ENCODE peak calls at places on chromosome 17, in ten cellular contexts. L is GM13977; M is smooth muscle cell of the brain vasculature; X is CD4-positive, CD25-positive, alpha-beta regulatory T cell; Z is AG08396; Q is dorsolateral prefrontal cortex; J is RWPE1; H is cerebellum; A is upper lobe of right lung; V is anterior cingulate cortex. P is an unnamed sample.

GRCh38 chr17:82049521-82049971 is 2.1 kb downstream of the RFNG start:
- DNase-seq in H (no peak), M (no peak), X (no peak), Q (no peak), V (no peak), A (no peak), Z (no peak), J (no peak), L (no peak), P (no peak)

GRCh38 chr17:49996495-49997255 is 1.7 kb upstream of the DLX3 start:
- DNase-seq in A (peak), X (peak), Q (no peak), Z (peak), L (peak), M (no peak), H (peak), J (peak), V (no peak), P (peak)

GRCh38 chr17:39737761-39738567 is at the start of gene GRB7:
- DNase-seq in J (peak), A (peak), X (no peak), Q (no peak), H (peak), V (no peak), M (no peak), L (no peak), Z (no peak), P (no peak)

GRCh38 chr17:57986841-57987581 is 1.0 kb downstream of the VEZF1 start:
- DNase-seq in H (peak), V (no peak), L (peak), Q (no peak), J (no peak), A (peak), X (peak), M (no peak), Z (peak), P (no peak)

GRCh38 chr17:75832164-75832651 is 12.0 kb downstream of the UNC13D start:
- DNase-seq in Q (no peak), L (peak), H (no peak), X (peak), Z (peak), V (no peak), J (peak), A (peak), M (no peak), P (no peak)

GRCh38 chr17:75633484-75634375 is 496 bp downstream of the SMIM5 start:
- DNase-seq in L (peak), Z (peak), X (no peak), J (peak), M (peak), V (peak), A (peak), H (no peak), Q (peak), P (peak)

GRCh38 chr17:82592751-82593589 is 55.3 kb downstream of the WDR45B start:
- DNase-seq in J (peak), M (peak), L (no peak), Q (peak), A (peak), X (peak), H (peak), Z (peak), V (peak), P (no peak)

GRCh38 chr17:2212328-2212981 is 91.1 kb downstream of the SMG6 start:
- DNase-seq in A (no peak), Q (peak), V (no peak), M (no peak), X (no peak), H (no peak), Z (no peak), J (no peak), L (no peak), P (peak)

GRCh38 chr17:45314761-45315549 is 1.9 kb downstream of the MAP3K14 start:
- DNase-seq in H (no peak), X (no peak), M (no peak), Z (no peak), J (no peak), V (no peak), A (no peak), Q (no peak), L (peak), P (no peak)

GRCh38 chr17:63039899-63040602 is 74.0 kb downstream of the TANC2 start:
- DNase-seq in Q (no peak), H (no peak), M (no peak), L (peak), V (no peak), A (no peak), J (peak), Z (peak), X (no peak), P (no peak)

GRCh38 chr17:49514374-49514738 is 19.3 kb downstream of the NGFR start:
- DNase-seq in L (no peak), H (no peak), Z (peak), A (no peak), X (no peak), Q (no peak), M (no peak), J (no peak), V (no peak), P (no peak)

GRCh38 chr17:18093616-18094408 is 6.1 kb downstream of the DRG2 start:
- DNase-seq in M (peak), X (no peak), Q (peak), J (peak), V (no peak), A (no peak), Z (peak), L (no peak), H (no peak), P (no peak)

GRCh38 chr17:1720856-1721386 is 3.6 kb upstream of the WDR81 start:
- DNase-seq in Z (no peak), J (no peak), M (no peak), X (peak), H (peak), V (no peak), L (no peak), A (peak), Q (no peak), P (no peak)

GRCh38 chr17:43170766-43171681 is at the start of gene NBR1:
- DNase-seq in Z (peak), H (peak), V (peak), M (peak), J (peak), L (peak), X (peak), Q (peak), A (peak), P (peak)

GRCh38 chr17:40062347-40063033 is at the start of gene THRA:
- DNase-seq in Z (peak), Q (peak), J (peak), A (peak), L (peak), X (peak), M (no peak), H (peak), V (peak), P (peak)

GRCh38 chr17:59406808-59407381 is 75.4 kb downstream of the YPEL2 start:
- DNase-seq in Z (peak), X (no peak), Q (no peak), J (no peak), V (no peak), A (no peak), M (peak), H (no peak), L (no peak), P (no peak)

GRCh38 chr17:14950216-14950615 is 314.9 kb downstream of the PMP22 start:
- DNase-seq in J (no peak), A (no peak), H (no peak), Q (no peak), L (no peak), Z (no peak), V (no peak), M (peak), X (no peak), P (no peak)

GRCh38 chr17:78394209-78394608 is 15.8 kb downstream of the PGS1 start:
- DNase-seq in M (no peak), A (no peak), Z (no peak), X (no peak), Q (no peak), V (no peak), L (no peak), H (no peak), J (no peak), P (no peak)

GRCh38 chr17:68427575-68427974 is 29.7 kb downstream of the WIPI1 start:
- DNase-seq in Z (no peak), X (no peak), V (no peak), Q (no peak), A (no peak), J (no peak), L (no peak), M (no peak), H (no peak), P (no peak)

GRCh38 chr17:14672830-14673229 is 371.9 kb downstream of the HS3ST3B1 start:
- DNase-seq in Q (no peak), Z (peak), H (no peak), M (peak), X (no peak), L (no peak), V (no peak), J (peak), A (no peak), P (no peak)

GRCh38 chr17:75059369-75060345 is 12.6 kb downstream of the KCTD2 start:
- DNase-seq in Q (peak), X (no peak), M (no peak), V (no peak), H (peak), Z (peak), J (no peak), A (no peak), L (no peak), P (peak)

GRCh38 chr17:45425125-45425983 is 7.3 kb downstream of the ARHGAP27 start:
- DNase-seq in M (peak), L (peak), V (no peak), A (peak), J (peak), H (no peak), X (no peak), Z (peak), Q (no peak), P (no peak)

GRCh38 chr17:7421186-7421585 is 1.1 kb downstream of the SPEM1 start:
- DNase-seq in X (no peak), L (no peak), M (no peak), V (no peak), Z (no peak), A (no peak), Q (no peak), J (no peak), H (no peak), P (no peak)

GRCh38 chr17:75521951-75522727 is 3.4 kb upstream of the LLGL2 start:
- DNase-seq in V (no peak), X (no peak), Q (no peak), H (no peak), L (no peak), A (peak), J (no peak), Z (no peak), M (no peak), P (no peak)

GRCh38 chr17:79989106-79989835 is 46.4 kb downstream of the TBC1D16 start:
- DNase-seq in A (no peak), Q (no peak), J (no peak), Z (no peak), M (no peak), L (no peak), X (no peak), H (no peak), V (no peak), P (no peak)

GRCh38 chr17:48998557-48999440 is 1.6 kb downstream of the IGF2BP1 start:
- DNase-seq in H (no peak), Q (no peak), L (no peak), X (no peak), V (no peak), J (no peak), A (no peak), M (no peak), Z (no peak), P (no peak)

GRCh38 chr17:80363120-80363515 is 51.8 kb upstream of the ENDOV start:
- DNase-seq in J (no peak), Q (no peak), Z (no peak), A (no peak), V (no peak), H (no peak), X (no peak), L (no peak), M (no peak), P (no peak)

GRCh38 chr17:44831270-44831770 is 1.2 kb upstream of the GJC1 start:
- DNase-seq in Q (no peak), J (no peak), M (no peak), A (no peak), H (no peak), V (no peak), L (peak), X (no peak), Z (no peak), P (no peak)

GRCh38 chr17:82088838-82089722 is 9.0 kb downstream of the FASN start:
- DNase-seq in Z (no peak), A (no peak), X (no peak), Q (no peak), V (no peak), L (no peak), M (no peak), H (no peak), J (no peak), P (no peak)

GRCh38 chr17:55089955-55090573 is 121.5 kb downstream of the STXBP4 start:
- DNase-seq in L (peak), Z (no peak), H (no peak), A (no peak), J (no peak), Q (no peak), X (peak), M (no peak), V (no peak), P (no peak)

GRCh38 chr17:57294629-57295501 is 38.5 kb downstream of the MSI2 start:
- DNase-seq in A (no peak), V (no peak), M (peak), H (peak), J (no peak), L (no peak), Z (peak), Q (no peak), X (no peak), P (no peak)

GRCh38 chr17:40448639-40449261 is 5.5 kb downstream of the IGFBP4 start:
- DNase-seq in H (no peak), M (no peak), J (no peak), A (peak), Q (no peak), V (no peak), L (no peak), Z (no peak), X (no peak), P (no peak)

GRCh38 chr17:82117139-82118090 is 19.4 kb upstream of the FASN start:
- DNase-seq in A (no peak), L (no peak), Z (no peak), V (no peak), Q (no peak), J (no peak), X (no peak), H (no peak), M (no peak), P (no peak)

GRCh38 chr17:72244942-72245341 is 124.1 kb downstream of the SOX9 start:
- DNase-seq in V (no peak), H (no peak), X (no peak), Q (no peak), J (no peak), A (no peak), M (no peak), Z (no peak), L (no peak), P (no peak)

P was measured in substantia nigra.